ENCODE peak calls at places on chromosome X, in nine cellular contexts. V is esophagus muscularis mucosa; K is fibroblast of mammary gland; E is cardiac fibroblast; G is thoracic aorta; A is psoas muscle; Z is naive thymus-derived CD4-positive, alpha-beta T cell; J is effector memory CD4-positive, alpha-beta T cell; X is lower leg skin. O is an unnamed sample.

GRCh38 chrX:129530410-129530809 is 7.1 kb upstream of the SMARCA1 start:
- DNase-seq in V (no peak), J (no peak), X (no peak), G (no peak), E (no peak), K (no peak), A (no peak), Z (no peak), O (no peak)

GRCh38 chrX:111167334-111167733 is 71.3 kb downstream of the PAK3 start:
- DNase-seq in Z (no peak), X (no peak), A (no peak), E (no peak), J (no peak), V (no peak), K (no peak), G (no peak), O (no peak)

GRCh38 chrX:53073115-53073581 is 9.0 kb upstream of the TSPYL2 start:
- DNase-seq in X (no peak), A (no peak), V (no peak), E (no peak), Z (no peak), J (no peak), K (no peak), G (no peak), O (no peak)

GRCh38 chrX:17440258-17440657 is 65.3 kb downstream of the NHS start:
- DNase-seq in Z (no peak), X (no peak), A (no peak), K (no peak), V (no peak), G (no peak), J (no peak), E (no peak), O (no peak)

GRCh38 chrX:134026732-134027311 is 41.4 kb upstream of the GPC3 start:
- DNase-seq in E (peak; percentile 17), A (no peak), Z (peak; percentile 19), G (no peak), V (no peak), X (no peak), J (no peak), K (peak; percentile 49), O (peak; percentile 10)

GRCh38 chrX:13891367-13892146 is 74.7 kb upstream of the GPM6B start:
- DNase-seq in V (no peak), K (no peak), X (no peak), J (no peak), A (no peak), E (no peak), G (no peak), Z (no peak), O (no peak)

GRCh38 chrX:16148896-16149295 is 18.4 kb upstream of the MAGEB17 start:
- DNase-seq in E (no peak), V (no peak), J (no peak), K (peak; percentile 1), Z (no peak), A (no peak), X (no peak), G (no peak), O (no peak)

GRCh38 chrX:124940536-124940935 is 379.1 kb upstream of the TEX13C start:
- DNase-seq in J (no peak), V (no peak), Z (no peak), G (no peak), E (no peak), X (no peak), K (no peak), A (no peak), O (no peak)

GRCh38 chrX:110284159-110284558 is 33.7 kb downstream of the AMMECR1 start:
- DNase-seq in V (no peak), X (no peak), J (no peak), Z (no peak), G (no peak), E (peak; percentile 92), K (peak; percentile 81), A (no peak), O (no peak)

GRCh38 chrX:149511081-149511480 is 6.0 kb upstream of the IDS start:
- DNase-seq in J (no peak), K (peak; percentile 49), A (no peak), Z (no peak), G (no peak), V (no peak), X (peak; percentile 72), E (peak; percentile 25), O (no peak)

GRCh38 chrX:119791437-119792231 is at the start of gene RPL39:
- DNase-seq in J (peak; percentile 71), E (peak; percentile 91), A (peak; percentile 89), Z (peak; percentile 84), K (peak; percentile 88), X (peak; percentile 96), G (peak; percentile 15), V (peak; percentile 92), O (peak; percentile 89)

GRCh38 chrX:21802844-21803243 is 36.6 kb upstream of the MBTPS2 start:
- DNase-seq in G (no peak), Z (no peak), A (no peak), J (no peak), K (no peak), V (no peak), X (no peak), E (no peak), O (no peak)

GRCh38 chrX:21799767-21800166 is 39.6 kb upstream of the MBTPS2 start:
- DNase-seq in X (no peak), J (no peak), G (no peak), A (no peak), K (no peak), E (no peak), Z (no peak), V (no peak), O (no peak)

GRCh38 chrX:21802054-21802660 is 37.3 kb upstream of the MBTPS2 start:
- DNase-seq in X (no peak), K (no peak), V (no peak), E (no peak), J (no peak), Z (no peak), G (no peak), A (no peak), O (no peak)

GRCh38 chrX:21800344-21800770 is 39.1 kb upstream of the MBTPS2 start:
- DNase-seq in A (no peak), J (no peak), Z (no peak), V (no peak), E (peak; percentile 40), K (peak; percentile 54), X (no peak), G (no peak), O (no peak)

GRCh38 chrX:21798677-21799219 is 40.7 kb upstream of the MBTPS2 start:
- DNase-seq in G (no peak), E (peak; percentile 81), J (no peak), V (no peak), A (no peak), K (peak; percentile 76), X (no peak), Z (no peak), O (no peak)
- H3K4me3 ChIP-seq in G (no peak overlapping the region), E (no peak overlapping the region), J (no peak overlapping the region), V (no peak overlapping the region), A (no peak overlapping the region), K (no peak overlapping the region), X (no peak overlapping the region), Z (no peak overlapping the region), O (no peak overlapping the region)

DNA sequence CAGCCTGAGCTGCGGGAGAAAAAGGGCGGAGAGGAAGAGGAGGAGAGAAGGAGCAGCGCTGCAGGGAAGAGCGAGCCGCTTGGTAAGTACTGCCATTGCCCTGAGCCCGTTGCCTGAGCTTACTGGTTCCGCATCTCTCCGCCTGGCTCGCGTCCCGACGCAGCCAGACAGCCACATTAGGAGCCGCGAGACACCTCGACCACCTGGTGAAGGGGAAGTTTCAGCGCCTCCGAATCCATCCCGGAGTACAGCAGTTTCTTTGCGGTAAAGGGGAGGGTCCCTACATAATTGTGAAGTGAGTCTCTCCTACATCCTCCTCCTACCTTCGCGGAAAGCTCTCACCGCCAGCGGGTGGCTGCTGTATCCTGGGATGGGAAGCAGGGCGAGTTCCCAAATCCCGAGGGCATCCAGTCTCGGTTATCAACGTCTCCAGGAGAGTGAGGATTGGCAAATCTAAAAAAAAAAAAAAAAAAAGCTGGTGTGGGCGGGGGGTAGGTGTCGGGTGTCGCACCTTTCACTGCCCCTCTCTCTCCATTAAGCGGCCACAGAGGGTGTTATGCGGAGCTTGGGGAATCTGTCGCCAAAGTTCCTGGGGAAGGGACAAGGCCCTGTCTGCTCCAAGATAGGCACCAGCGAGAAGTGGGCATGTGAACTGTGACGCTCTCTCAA is 7.9 kb downstream of the TBX22 start:
- DNase-seq in G (no peak), K (no peak), Z (no peak), V (no peak), J (no peak), A (no peak), E (no peak), X (no peak), O (no peak)
- H3K4me3 ChIP-seq in G (peak overlapping the region; percentile 59), K (no peak overlapping the region), Z (no peak overlapping the region), V (no peak overlapping the region), J (no peak overlapping the region), A (no peak overlapping the region), E (no peak overlapping the region), X (no peak overlapping the region), O (no peak overlapping the region)

GRCh38 chrX:153981771-153982533 is 9.4 kb downstream of the TMEM187 start:
- DNase-seq in E (no peak), X (peak; percentile 87), J (peak; percentile 54), V (no peak), G (no peak), Z (peak; percentile 58), A (peak; percentile 81), K (peak; percentile 40), O (peak; percentile 64)

GRCh38 chrX:153988493-153988892 is 15.9 kb downstream of the TMEM187 start:
- DNase-seq in K (no peak), Z (no peak), G (no peak), A (no peak), J (no peak), V (no peak), X (no peak), E (no peak), O (no peak)

GRCh38 chrX:153983321-153983729 is 10.8 kb downstream of the TMEM187 start:
- DNase-seq in Z (peak; percentile 15), E (no peak), K (no peak), V (no peak), J (no peak), X (no peak), A (peak; percentile 47), G (no peak), O (no peak)

GRCh38 chrX:153981231-153981630 is 8.7 kb downstream of the TMEM187 start:
- DNase-seq in V (no peak), K (no peak), A (no peak), J (no peak), X (no peak), G (no peak), E (no peak), Z (no peak), O (no peak)

GRCh38 chrX:153984351-153985178 is 12.0 kb downstream of the TMEM187 start:
- DNase-seq in V (no peak), J (no peak), E (no peak), Z (peak; percentile 68), G (no peak), K (no peak), X (no peak), A (no peak), O (peak; percentile 74)
- H3K4me3 ChIP-seq in V (no peak overlapping the region), J (peak overlapping the region; percentile 29), E (no peak overlapping the region), Z (peak overlapping the region; percentile 35), G (no peak overlapping the region), K (no peak overlapping the region), X (no peak overlapping the region), A (no peak overlapping the region), O (no peak overlapping the region)

GRCh38 chrX:63566856-63567255 is 215.7 kb upstream of the SPIN4 start:
- DNase-seq in E (no peak), Z (no peak), G (no peak), J (no peak), V (no peak), A (no peak), X (no peak), K (no peak), O (no peak)

GRCh38 chrX:63560601-63561218 is 209.6 kb upstream of the SPIN4 start:
- DNase-seq in A (peak; percentile 67), J (peak; percentile 32), K (peak; percentile 71), G (peak; percentile 2), V (no peak), Z (peak; percentile 65), X (peak; percentile 84), E (peak; percentile 77), O (peak; percentile 71)

GRCh38 chrX:63561425-63561824 is 210.3 kb upstream of the SPIN4 start:
- DNase-seq in Z (no peak), X (no peak), K (no peak), V (no peak), E (peak; percentile 5), G (no peak), A (no peak), J (no peak), O (no peak)
- H3K4me3 ChIP-seq in Z (peak overlapping the region; percentile 87), X (no peak overlapping the region), K (peak overlapping the region; percentile 76), V (peak overlapping the region; percentile 69), E (peak overlapping the region; percentile 66), G (peak overlapping the region; percentile 74), A (peak overlapping the region; percentile 68), J (peak overlapping the region; percentile 60), O (peak overlapping the region; percentile 88)